ENCODE peak calls at places on chromosome 20, in four cellular contexts. B is HFF-Myc; C is CD8-positive, alpha-beta T cell; O is nephron progenitor cell. M is an unnamed sample.

GRCh38 chr20:703426-703825 is 27.8 kb upstream of the SCRT2 start:
- DNase-seq in B (no peak), O (no peak), C (no peak), M (no peak)

GRCh38 chr20:33165416-33166055 is 2.4 kb upstream of the BPIFA2 start:
- DNase-seq in O (no peak), B (no peak), C (no peak), M (no peak)

GRCh38 chr20:17971571-17972013 is 2.8 kb downstream of the MGME1 start:
- DNase-seq in O (no peak), C (no peak), B (no peak), M (no peak)

GRCh38 chr20:20375862-20376261 is 8.0 kb downstream of the INSM1 start:
- DNase-seq in O (no peak), B (no peak), C (no peak), M (no peak)

GRCh38 chr20:49925901-49926454 is 10.2 kb upstream of the RNF114 start:
- DNase-seq in O (no peak), B (no peak), C (no peak), M (no peak)

GRCh38 chr20:1651268-1651667 is 6.3 kb downstream of the SIRPG start:
- DNase-seq in O (no peak), C (no peak), B (no peak), M (no peak)

GRCh38 chr20:48317578-48317977 is 510.2 kb downstream of the PREX1 start:
- DNase-seq in O (no peak), B (no peak), C (no peak), M (no peak)

GRCh38 chr20:21184810-21185209 is 58.9 kb downstream of the KIZ start:
- DNase-seq in B (no peak), O (no peak), C (no peak), M (no peak)

GRCh38 chr20:49447946-49448809 is 34.3 kb downstream of the KCNB1 start:
- DNase-seq in B (no peak), O (no peak), C (no peak), M (no peak)

GRCh38 chr20:11047559-11047958 is 373.8 kb upstream of the JAG1 start:
- DNase-seq in C (no peak), O (no peak), B (no peak), M (no peak)

GRCh38 chr20:24751551-24751950 is 197.5 kb upstream of the CST7 start:
- DNase-seq in C (no peak), O (no peak), B (no peak), M (no peak)

GRCh38 chr20:32359633-32360332 is 1.7 kb downstream of the ASXL1 start:
- DNase-seq in C (peak; percentile 14), O (no peak), B (no peak), M (no peak)

GRCh38 chr20:56924976-56925695 is 296.0 kb downstream of the TFAP2C start:
- DNase-seq in B (no peak), C (no peak), O (peak; percentile 86), M (peak; percentile 12)

GRCh38 chr20:24993337-24994185 is 1.0 kb upstream of the APMAP start:
- DNase-seq in B (no peak), C (peak; percentile 9), O (no peak), M (no peak)

GRCh38 chr20:5825136-5825719 is 75.0 kb downstream of the SHLD1 start:
- DNase-seq in B (no peak), O (no peak), C (no peak), M (no peak)